ENCODE peak calls at places on chromosomes 1 and 21, in six cellular contexts. K, Y, C, L, B and A are unnamed samples.

GRCh38 chr1:31712625-31713024 is 8.8 kb upstream of the COL16A1 start:
- DNase-seq in K (no peak), Y (peak; percentile 95), C (no peak), L (no peak), B (peak; percentile 63), A (no peak)

GRCh38 chr21:45853703-45854342 is 127.7 kb upstream of the COL6A1 start:
- DNase-seq in K (no peak), Y (no peak), C (no peak), L (no peak), B (no peak), A (no peak)

GRCh38 chr1:71312545-71312944 is 231.7 kb upstream of the ZRANB2 start:
- DNase-seq in K (no peak), Y (no peak), C (no peak), L (no peak), B (no peak), A (no peak)

GRCh38 chr21:31623664-31624063 is 35.8 kb upstream of the SOD1 start:
- DNase-seq in K (no peak), Y (no peak), C (no peak), L (no peak), B (no peak), A (no peak)

GRCh38 chr1:45589861-45590260 is 6.0 kb downstream of the NASP start:
- DNase-seq in K (no peak), Y (no peak), C (no peak), L (no peak), B (no peak), A (no peak)

GRCh38 chr1:194194724-194195123 is 1008.3 kb upstream of the B3GALT2 start:
- DNase-seq in K (no peak), Y (no peak), C (no peak), L (no peak), B (no peak), A (no peak)

GRCh38 chr1:210262167-210262896 is 29.7 kb downstream of the SERTAD4 start:
- DNase-seq in K (no peak), Y (peak; percentile 46), C (no peak), L (no peak), B (peak; percentile 88), A (no peak)

GRCh38 chr21:15221799-15222386 is 157.1 kb upstream of the NRIP1 start:
- DNase-seq in K (no peak), Y (peak; percentile 36), C (no peak), L (no peak), B (peak; percentile 77), A (no peak)

GRCh38 chr1:53381790-53382401 is 54.0 kb upstream of the LRP8 start:
- DNase-seq in K (no peak), Y (peak; percentile 54), C (no peak), L (no peak), B (peak; percentile 33), A (no peak)

GRCh38 chr1:221459558-221459957 is 282.3 kb downstream of the DUSP10 start:
- DNase-seq in K (no peak), Y (no peak), C (no peak), L (no peak), B (no peak), A (no peak)

GRCh38 chr1:167797005-167797404 is 75.2 kb downstream of the MPZL1 start:
- DNase-seq in K (no peak), Y (peak; percentile 97), C (no peak), L (no peak), B (peak; percentile 99), A (no peak)

GRCh38 chr1:66450043-66450514 is 83.9 kb upstream of the SGIP1 start:
- DNase-seq in K (no peak), Y (no peak), C (no peak), L (no peak), B (peak; percentile 25), A (no peak)

GRCh38 chr1:166141969-166142368 is 24.8 kb downstream of the FAM78B start:
- DNase-seq in K (no peak), Y (no peak), C (no peak), L (no peak), B (no peak), A (no peak)

GRCh38 chr1:115461526-115461925 is 123.5 kb upstream of the NGF start:
- DNase-seq in K (no peak), Y (no peak), C (peak; percentile 5), L (no peak), B (no peak), A (no peak)

GRCh38 chr1:52634111-52634510 is 1.1 kb downstream of the SHISAL2A start:
- DNase-seq in K (peak; percentile 65), Y (no peak), C (no peak), L (no peak), B (no peak), A (peak; percentile 52)

GRCh38 chr1:95388041-95388440 is 154.0 kb downstream of the RWDD3 start:
- DNase-seq in K (no peak), Y (no peak), C (peak; percentile 34), L (no peak), B (no peak), A (no peak)

GRCh38 chr1:51535006-51535592 is 16.0 kb upstream of the EPS15 start:
- DNase-seq in K (peak; percentile 75), Y (peak; percentile 68), C (peak; percentile 16), L (no peak), B (peak; percentile 80), A (peak; percentile 34)

GRCh38 chr1:94873520-94874351 is 53.2 kb downstream of the CNN3 start:
- DNase-seq in K (no peak), Y (no peak), C (peak; percentile 45), L (no peak), B (peak; percentile 30), A (no peak)

GRCh38 chr1:174160109-174160473 is 771 bp downstream of the RABGAP1L start:
- DNase-seq in K (peak; percentile 74), Y (peak; percentile 32), C (peak; percentile 27), L (no peak), B (peak; percentile 30), A (peak; percentile 56)

GRCh38 chr21:29490016-29490415 is 191.3 kb downstream of the BACH1 start:
- DNase-seq in K (no peak), Y (peak; percentile 23), C (no peak), L (no peak), B (peak; percentile 39), A (no peak)

GRCh38 chr1:119702384-119702783 is 9.3 kb upstream of the PHGDH start:
- DNase-seq in K (no peak), Y (peak; percentile 51), C (no peak), L (no peak), B (peak; percentile 51), A (no peak)

GRCh38 chr21:46069719-46070279 is 28.1 kb upstream of the COL6A2 start:
- DNase-seq in K (peak; percentile 46), Y (no peak), C (no peak), L (no peak), B (no peak), A (no peak)

GRCh38 chr1:204127597-204128242 is 24.1 kb downstream of the ETNK2 start:
- DNase-seq in K (no peak), Y (peak; percentile 80), C (peak; percentile 63), L (no peak), B (peak; percentile 85), A (peak; percentile 34)

GRCh38 chr1:195908121-195908520 is 700.1 kb downstream of the KCNT2 start:
- DNase-seq in K (no peak), Y (peak; percentile 25), C (no peak), L (no peak), B (peak; percentile 58), A (no peak)

GRCh38 chr1:29586991-29587745 is 350.8 kb downstream of the PTPRU start:
- DNase-seq in K (no peak), Y (no peak), C (no peak), L (no peak), B (peak; percentile 16), A (no peak)

GRCh38 chr1:178564783-178565180 is 51.9 kb downstream of the TEX35 start:
- DNase-seq in K (no peak), Y (no peak), C (no peak), L (no peak), B (no peak), A (no peak)

GRCh38 chr1:207888647-207889046 is 22.3 kb downstream of the CD34 start:
- DNase-seq in K (no peak), Y (peak; percentile 60), C (no peak), L (no peak), B (no peak), A (no peak)

GRCh38 chr1:55234016-55234415 is 18.9 kb upstream of the USP24 start:
- DNase-seq in K (no peak), Y (peak; percentile 40), C (no peak), L (no peak), B (peak; percentile 31), A (no peak)

GRCh38 chr1:59020151-59020997 is 236.5 kb upstream of the JUN start:
- DNase-seq in K (peak; percentile 76), Y (peak; percentile 48), C (no peak), L (no peak), B (peak; percentile 86), A (peak; percentile 42)

GRCh38 chr1:145908653-145909052 is 1.2 kb downstream of the ITGA10 start:
- DNase-seq in K (no peak), Y (no peak), C (no peak), L (no peak), B (no peak), A (no peak)

GRCh38 chr1:156471496-156472490 is 28.8 kb downstream of the MEF2D start:
- DNase-seq in K (no peak), Y (no peak), C (peak; percentile 99), L (no peak), B (no peak), A (no peak)

GRCh38 chr1:3125078-3125477 is 56.1 kb downstream of the PRDM16 start:
- DNase-seq in K (no peak), Y (no peak), C (no peak), L (no peak), B (no peak), A (no peak)

GRCh38 chr1:216028630-216029029 is 394.6 kb downstream of the USH2A start:
- DNase-seq in K (no peak), Y (no peak), C (no peak), L (no peak), B (no peak), A (no peak)

GRCh38 chr1:2974701-2975301 is 46.5 kb upstream of the ACTRT2 start:
- DNase-seq in K (no peak), Y (no peak), C (no peak), L (no peak), B (no peak), A (no peak)

GRCh38 chr1:244953865-244954264 is 89.5 kb upstream of the HNRNPU start:
- DNase-seq in K (no peak), Y (no peak), C (no peak), L (no peak), B (no peak), A (no peak)

GRCh38 chr1:1098656-1099425 is 17.0 kb downstream of the C1orf159 start:
- DNase-seq in K (no peak), Y (no peak), C (no peak), L (no peak), B (no peak), A (no peak)

GRCh38 chr1:186303911-186304310 is 71.1 kb downstream of the TPR start:
- DNase-seq in K (no peak), Y (no peak), C (no peak), L (no peak), B (no peak), A (no peak)

GRCh38 chr1:78143152-78143551 is 97.4 kb downstream of the GIPC2 start:
- DNase-seq in K (no peak), Y (no peak), C (no peak), L (no peak), B (no peak), A (no peak)

GRCh38 chr1:218592688-218593087 is 247.6 kb downstream of the TGFB2 start:
- DNase-seq in K (no peak), Y (peak; percentile 48), C (no peak), L (no peak), B (no peak), A (no peak)

GRCh38 chr1:62912028-62912638 is 128.2 kb downstream of the ATG4C start:
- DNase-seq in K (no peak), Y (peak; percentile 41), C (no peak), L (no peak), B (peak; percentile 37), A (no peak)